ENCODE peak calls at places on chromosomes 4 and X, in nine cellular contexts. G is thoracic aorta; E is uterus; D is fibroblast of pulmonary artery; N is stimulated activated CD4-positive, alpha-beta T cell treated with anti-CD3 and anti-CD28 coated beads, Interleukin-2, amount 100 ng/mL, for 48 hours; B is hepatic stellate cell; W is stimulated activated CD8-positive, alpha-beta memory T cell treated with anti-CD3 and anti-CD28 coated beads, Interleukin-15, amount 100 ng/mL, for 24 hours; O is GF-D8; Y is activated T-helper 2 cell treated with anti-CD3 and anti-CD28 coated beads, Interferon-gamma antibody, Interleukin-2, Interleukin-4, amounts not matched to agents 10 μg/mL and 5 μg/mL and 100 μg/mL, durations not matched to agents 14 hours and 24 hours and 36 hours. C is an unnamed sample.

GRCh38 chr4:62797221-62797620 is 1597.1 kb downstream of the ADGRL3 start:
- DNase-seq in G (no peak), E (no peak), D (no peak), N (no peak), B (no peak), W (no peak), O (no peak), Y (no peak), C (no peak)

GRCh38 chr4:145609494-145610427 is 9.4 kb upstream of the MMAA start:
- DNase-seq in G (peak; percentile 26), E (peak; percentile 46), D (peak; percentile 88), N (peak; percentile 63), B (peak; percentile 21), W (peak; percentile 17), O (no peak), Y (peak; percentile 44), C (peak; percentile 53)

GRCh38 chrX:48472851-48473717 is 2.9 kb upstream of the FTSJ1 start:
- DNase-seq in G (no peak), E (no peak), D (no peak), N (no peak), B (no peak), W (no peak), O (no peak), Y (no peak), C (no peak)

GRCh38 chrX:125382889-125383288 is 63.2 kb downstream of the TEX13C start:
- DNase-seq in G (no peak), E (no peak), D (no peak), N (no peak), B (no peak), W (no peak), O (no peak), Y (no peak), C (no peak)

GRCh38 chr4:55435136-55435535 is 39.4 kb downstream of the TMEM165 start:
- DNase-seq in G (no peak), E (no peak), D (peak; percentile 59), N (peak; percentile 9), B (no peak), W (no peak), O (peak; percentile 28), Y (no peak), C (no peak)

GRCh38 chr4:8100696-8101095 is 57.9 kb downstream of the ABLIM2 start:
- DNase-seq in G (no peak), E (no peak), D (peak; percentile 59), N (no peak), B (no peak), W (no peak), O (no peak), Y (no peak), C (no peak)

GRCh38 chr4:6278801-6279197 is 9.1 kb downstream of the WFS1 start:
- DNase-seq in G (no peak), E (peak; percentile 82), D (peak; percentile 62), N (no peak), B (no peak), W (no peak), O (peak; percentile 71), Y (no peak), C (no peak)

GRCh38 chr4:20299515-20299914 is 47.8 kb downstream of the SLIT2 start:
- DNase-seq in G (no peak), E (no peak), D (peak; percentile 78), N (no peak), B (peak; percentile 27), W (no peak), O (no peak), Y (no peak), C (no peak)

GRCh38 chrX:139892512-139892911 is 40.3 kb downstream of the ATP11C start:
- DNase-seq in G (no peak), E (no peak), D (no peak), N (no peak), B (no peak), W (no peak), O (no peak), Y (no peak), C (no peak)

GRCh38 chrX:110734894-110735541 is 60.6 kb downstream of the CHRDL1 start:
- DNase-seq in G (no peak), E (no peak), D (peak; percentile 33), N (no peak), B (no peak), W (no peak), O (no peak), Y (no peak), C (no peak)

GRCh38 chr4:306551-306961 is 1.3 kb upstream of the ZNF732 start:
- DNase-seq in G (no peak), E (no peak), D (no peak), N (no peak), B (no peak), W (no peak), O (peak; percentile 97), Y (no peak), C (no peak)

GRCh38 chr4:83768146-83768545 is 232.2 kb downstream of the GPAT3 start:
- DNase-seq in G (no peak), E (no peak), D (no peak), N (no peak), B (no peak), W (no peak), O (no peak), Y (no peak), C (no peak)

GRCh38 chr4:76453232-76453631 is 18.2 kb downstream of the SHROOM3 start:
- DNase-seq in G (no peak), E (no peak), D (no peak), N (no peak), B (no peak), W (no peak), O (no peak), Y (no peak), C (no peak)

GRCh38 chrX:150525061-150525919 is 43.1 kb upstream of the MTM1 start:
- DNase-seq in G (no peak), E (no peak), D (no peak), N (no peak), B (no peak), W (no peak), O (no peak), Y (no peak), C (no peak)

GRCh38 chr4:101475246-101475645 is 127.9 kb upstream of the PPP3CA start:
- DNase-seq in G (no peak), E (no peak), D (no peak), N (no peak), B (no peak), W (no peak), O (no peak), Y (no peak), C (no peak)

GRCh38 chrX:134181261-134181660 is 55.7 kb upstream of the CCDC160 start:
- DNase-seq in G (no peak), E (no peak), D (no peak), N (no peak), B (no peak), W (no peak), O (no peak), Y (no peak), C (no peak)

GRCh38 chr4:65028592-65028991 is 619.3 kb upstream of the TECRL start:
- DNase-seq in G (no peak), E (no peak), D (no peak), N (no peak), B (no peak), W (no peak), O (no peak), Y (no peak), C (no peak)

GRCh38 chrX:11381464-11381863 is 88.3 kb downstream of the AMELX start:
- DNase-seq in G (no peak), E (peak; percentile 38), D (peak; percentile 73), N (no peak), B (peak; percentile 2), W (no peak), O (no peak), Y (no peak), C (peak; percentile 29)

GRCh38 chr4:123346944-123347343 is 49.7 kb upstream of the SPRY1 start:
- DNase-seq in G (no peak), E (no peak), D (no peak), N (no peak), B (no peak), W (no peak), O (no peak), Y (no peak), C (no peak)

GRCh38 chr4:164252286-164252685 is 501.6 kb upstream of the SMIM31 start:
- DNase-seq in G (no peak), E (no peak), D (no peak), N (no peak), B (no peak), W (no peak), O (no peak), Y (no peak), C (peak; percentile 5)

GRCh38 chr4:80309301-80310004 is 26.1 kb upstream of the CFAP299 start:
- DNase-seq in G (no peak), E (no peak), D (peak; percentile 91), N (no peak), B (peak; percentile 63), W (no peak), O (no peak), Y (no peak), C (no peak)

GRCh38 chr4:55241461-55241860 is 104.6 kb upstream of the SRD5A3 start:
- DNase-seq in G (no peak), E (no peak), D (no peak), N (no peak), B (no peak), W (no peak), O (no peak), Y (no peak), C (no peak)

GRCh38 chrX:43644124-43644701 is 11.9 kb upstream of the MAOA start:
- DNase-seq in G (no peak), E (peak; percentile 33), D (peak; percentile 90), N (no peak), B (peak; percentile 35), W (no peak), O (no peak), Y (no peak), C (no peak)

GRCh38 chr4:67918428-67918827 is 34.6 kb upstream of the TMPRSS11D start:
- DNase-seq in G (no peak), E (no peak), D (no peak), N (no peak), B (no peak), W (no peak), O (no peak), Y (no peak), C (no peak)

GRCh38 chr4:138775890-138776289 is 239.7 kb upstream of the NOCT start:
- DNase-seq in G (no peak), E (no peak), D (no peak), N (no peak), B (no peak), W (no peak), O (peak; percentile 22), Y (no peak), C (no peak)

GRCh38 chr4:31086771-31087330 is 366.7 kb downstream of the PCDH7 start:
- DNase-seq in G (no peak), E (no peak), D (no peak), N (no peak), B (no peak), W (no peak), O (no peak), Y (no peak), C (no peak)

GRCh38 chr4:128862608-128863313 is 53.3 kb downstream of the JADE1 start:
- DNase-seq in G (no peak), E (no peak), D (no peak), N (no peak), B (no peak), W (no peak), O (no peak), Y (no peak), C (no peak)

GRCh38 chr4:23333556-23333945 is 556.3 kb downstream of the PPARGC1A start:
- DNase-seq in G (no peak), E (no peak), D (peak; percentile 66), N (no peak), B (no peak), W (no peak), O (no peak), Y (peak; percentile 19), C (no peak)

GRCh38 chr4:8307714-8308113 is 38.2 kb downstream of the HTRA3 start:
- DNase-seq in G (no peak), E (no peak), D (no peak), N (no peak), B (no peak), W (no peak), O (no peak), Y (no peak), C (no peak)

GRCh38 chr4:83767017-83767541 is 231.2 kb downstream of the GPAT3 start:
- DNase-seq in G (no peak), E (no peak), D (no peak), N (no peak), B (no peak), W (no peak), O (no peak), Y (no peak), C (no peak)

C was measured in HEK293T.